ENCODE peak calls at places on chromosomes 5 and 9, in four cellular contexts. K, T, L and Y are unnamed samples. For H3K4me1, the result is how much of the 10 kb centered on the place peaks cover.

GRCh38 chr5:106314221-106314824 is 1356.4 kb downstream of the EFNA5 start:
- DNase-seq in K (no peak), T (no peak), L (no peak), Y (no peak)

GRCh38 chr5:100706796-100707195 is 171.6 kb downstream of the FAM174A start:
- DNase-seq in K (no peak), T (no peak), L (no peak), Y (no peak)

GRCh38 chr9:96605328-96605727 is 14.3 kb downstream of the CDC14B start:
- DNase-seq in K (no peak), T (no peak), L (no peak), Y (no peak)

GRCh38 chr5:172896465-172896864 is 62.4 kb downstream of the ERGIC1 start:
- DNase-seq in K (no peak), T (no peak), L (no peak), Y (no peak)

GRCh38 chr9:38692707-38693106 is 27.2 kb downstream of the FAM240B start:
- DNase-seq in K (no peak), T (no peak), L (no peak), Y (no peak)

GRCh38 chr9:79573697-79573976 is 1.9 kb downstream of the TLE4 start:
- DNase-seq in K (no peak), T (no peak), L (no peak), Y (no peak)

GRCh38 chr5:174110290-174110689 is 64.8 kb downstream of the NSG2 start:
- DNase-seq in K (no peak), T (no peak), L (no peak), Y (no peak)

GRCh38 chr9:34428325-34428958 is 29.9 kb downstream of the FAM219A start:
- DNase-seq in K (no peak), T (no peak), L (no peak), Y (no peak)

GRCh38 chr9:33350310-33350709 is 52.1 kb downstream of the AQP7 start:
- DNase-seq in K (no peak), T (no peak), L (no peak), Y (no peak)

GRCh38 chr5:133392448-133392847 is 219.9 kb downstream of the FSTL4 start:
- DNase-seq in K (no peak), T (no peak), L (no peak), Y (no peak)

GRCh38 chr5:174972291-174972690 is 247.9 kb downstream of the MSX2 start:
- DNase-seq in K (no peak), T (peak), L (no peak), Y (no peak)

GRCh38 chr5:37849641-37850040 is 9.8 kb upstream of the GDNF start:
- DNase-seq in K (no peak), T (no peak), L (no peak), Y (no peak)

GRCh38 chr5:135535820-135536801 is at the start of gene NEUROG1:
- DNase-seq in K (no peak), T (no peak), L (peak), Y (no peak)

GRCh38 chr5:180860273-180860886 is 696 bp downstream of the ZFP62 start:
- DNase-seq in K (no peak), T (no peak), L (peak), Y (no peak)

GRCh38 chr9:76512826-76513225 is 53.8 kb downstream of the GCNT1 start:
- DNase-seq in K (no peak), T (no peak), L (no peak), Y (no peak)

GRCh38 chr5:115068239-115069086 is 101.2 kb downstream of the TRIM36 start:
- DNase-seq in K (no peak), T (peak), L (no peak), Y (no peak)

GRCh38 chr5:133947431-133947841 is 21.0 kb downstream of the C5orf15 start:
- DNase-seq in K (no peak), T (no peak), L (no peak), Y (no peak)

GRCh38 chr5:167208911-167209310 is 1082.5 kb upstream of the WWC1 start:
- DNase-seq in K (no peak), T (no peak), L (no peak), Y (no peak)

GRCh38 chr5:148297695-148298094 is 14.5 kb upstream of the SPINK7 start:
- DNase-seq in K (no peak), T (no peak), L (no peak), Y (no peak)

GRCh38 chr5:148397968-148398595 is 14.3 kb downstream of the FBXO38 start:
- DNase-seq in K (no peak), T (peak), L (peak), Y (no peak)

GRCh38 chr9:134336924-134337323 is 10.7 kb downstream of the RXRA start:
- DNase-seq in K (no peak), T (no peak), L (no peak), Y (no peak)

GRCh38 chr9:134340475-134341186 is 14.4 kb downstream of the RXRA start:
- DNase-seq in K (peak), T (peak), L (no peak), Y (no peak)

GRCh38 chr9:134339183-134339806 is 13.0 kb downstream of the RXRA start:
- DNase-seq in K (no peak), T (no peak), L (no peak), Y (no peak)

GRCh38 chr9:134337469-134337868 is 11.2 kb downstream of the RXRA start:
- DNase-seq in K (no peak), T (no peak), L (no peak), Y (no peak)

DNA sequence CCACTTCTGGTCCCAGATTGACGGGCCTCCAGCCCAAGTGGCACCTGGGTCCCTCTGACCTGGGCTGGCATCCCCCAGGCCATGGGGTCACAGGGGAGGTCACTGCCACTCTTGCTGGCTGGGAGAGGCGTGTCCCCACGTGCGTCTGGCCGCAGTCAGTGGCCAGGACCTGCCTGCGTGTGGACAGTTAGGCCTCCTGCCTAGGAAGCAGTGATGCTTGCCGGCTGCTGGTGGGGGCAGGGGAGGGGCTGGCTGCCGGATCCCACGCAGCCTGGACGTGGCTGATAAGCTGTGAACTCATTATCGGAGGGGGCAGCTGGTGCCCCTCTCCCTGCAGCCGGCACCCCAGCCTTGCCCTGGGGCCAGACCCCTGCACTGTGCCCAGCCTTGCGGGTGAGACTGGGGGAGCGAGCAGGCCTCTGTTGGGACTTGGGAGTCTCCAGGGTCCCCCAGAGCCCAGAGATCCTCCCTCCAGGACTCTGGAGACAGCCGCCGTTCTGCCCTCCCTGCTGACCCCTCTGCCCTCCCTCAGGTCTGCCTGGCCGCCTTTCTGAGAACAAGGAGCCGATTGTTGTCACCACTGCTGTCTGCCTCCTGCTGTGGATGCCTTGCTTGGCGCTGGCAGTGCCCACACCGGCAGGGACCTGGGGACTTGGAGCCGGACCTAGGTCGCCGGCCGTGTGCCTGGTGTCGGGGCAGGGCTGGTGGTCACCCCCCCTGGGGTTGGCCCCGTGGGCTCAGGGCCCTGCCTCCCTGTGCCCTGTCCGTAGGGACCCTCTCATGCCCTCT is 12.3 kb downstream of the RXRA start:
- DNase-seq in K (no peak), T (no peak), L (no peak), Y (no peak)
- H3K27ac ChIP-seq in K (peak), T (peak), L (no peak), Y (no peak)

DNA sequence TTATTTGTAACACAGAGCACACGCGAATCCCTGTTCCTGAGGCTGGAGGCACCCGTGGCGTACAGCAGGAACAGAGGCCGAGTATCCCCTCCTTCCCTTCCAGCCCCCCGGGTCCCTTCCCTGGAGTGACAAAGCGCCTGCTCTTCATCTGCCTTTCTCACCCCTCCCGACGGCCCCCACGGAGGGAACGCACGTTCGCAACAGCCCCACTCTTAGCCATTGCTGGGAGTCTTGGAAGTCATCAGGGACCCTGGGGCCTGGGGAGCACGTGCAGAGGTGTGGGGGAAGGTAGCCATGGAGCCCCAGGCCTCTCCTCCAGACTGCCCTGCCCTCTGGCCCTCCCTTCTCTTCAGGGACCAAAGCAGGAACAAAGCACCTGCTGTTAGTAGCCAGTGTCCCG is 2.5 kb downstream of the AGPAT2 start:
- DNase-seq in K (no peak), T (no peak), L (no peak), Y (no peak)
- H3K4me1 ChIP-seq in K (under half), T (half or more), L (under half), Y (under half)

DNA sequence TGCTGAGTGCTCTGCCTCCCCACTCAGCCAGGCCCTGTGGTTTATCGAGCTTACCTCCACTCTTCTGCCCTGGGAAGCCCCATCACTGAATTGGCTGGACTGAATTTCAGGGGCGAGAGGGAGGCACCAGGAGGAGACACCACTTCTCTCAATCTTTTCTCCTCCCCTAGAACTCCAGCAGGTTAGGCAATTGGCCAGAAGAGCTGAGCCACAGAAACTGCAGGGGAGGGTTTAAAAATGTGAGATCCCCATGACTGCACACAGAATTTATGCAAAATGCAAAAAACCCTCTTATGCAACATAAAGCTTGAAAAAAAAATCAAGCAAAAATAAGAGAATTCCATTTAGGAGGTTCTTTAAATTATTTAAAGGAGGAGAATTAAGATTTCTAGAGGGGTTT is 29.9 kb downstream of the TUT7 start:
- DNase-seq in K (no peak), T (no peak), L (no peak), Y (no peak)
- H3K4me3 ChIP-seq in K (no peak), T (no peak), L (no peak), Y (no peak)

DNA sequence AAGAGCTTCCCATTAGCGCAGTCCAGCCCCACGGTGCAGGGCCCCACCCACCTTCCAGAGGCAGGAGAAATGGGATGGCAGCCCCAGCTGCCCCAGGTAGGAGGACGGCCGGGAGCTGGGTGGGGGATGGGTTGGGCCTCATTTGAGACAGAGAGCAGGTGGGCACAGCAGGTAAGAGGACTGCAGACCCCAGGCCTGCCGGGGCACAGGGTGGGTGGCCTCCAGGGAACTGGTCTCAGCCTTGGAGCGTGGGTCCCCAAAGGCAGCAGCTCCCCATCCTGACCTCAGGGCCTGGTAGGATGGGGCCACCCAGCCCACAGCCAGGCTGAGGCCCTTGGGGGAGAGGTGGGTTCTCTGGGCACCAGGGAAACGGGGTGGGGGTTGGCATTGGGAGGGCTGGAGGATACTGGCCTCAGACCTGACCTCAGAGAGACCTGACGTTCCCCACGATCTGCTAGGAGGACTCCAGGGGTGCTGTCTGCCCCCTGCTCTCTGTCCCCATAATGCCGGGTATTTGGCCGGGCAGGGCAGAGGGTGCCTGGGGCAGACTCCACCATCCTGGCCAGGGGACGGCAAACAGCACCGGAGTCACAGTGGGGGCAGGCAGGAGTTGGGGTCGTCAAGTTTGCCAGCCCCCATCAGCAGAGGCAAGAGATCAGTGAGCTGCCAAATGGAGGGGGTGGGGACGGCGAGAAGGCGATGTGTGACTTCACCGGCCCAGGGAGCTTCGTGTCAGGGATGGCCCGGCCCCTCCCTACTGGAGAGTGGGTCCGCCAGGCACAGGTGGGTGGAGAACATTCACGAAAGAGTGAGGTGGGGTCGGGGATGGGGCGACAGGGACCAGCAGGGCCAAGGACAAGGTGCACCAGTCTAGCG is 6.8 kb upstream of the QRFP start:
- DNase-seq in K (no peak), T (no peak), L (no peak), Y (no peak)
- H3K27ac ChIP-seq in K (no peak), T (no peak), L (no peak), Y (no peak)

GRCh38 chr5:140244525-140245025 is 58.3 kb downstream of the PFDN1 start:
- DNase-seq in K (peak), T (peak), L (peak), Y (peak)

GRCh38 chr5:140243855-140244254 is 59.0 kb downstream of the PFDN1 start:
- DNase-seq in K (no peak), T (no peak), L (no peak), Y (no peak)

GRCh38 chr5:140245926-140246325 is 57.0 kb downstream of the PFDN1 start:
- DNase-seq in K (no peak), T (no peak), L (no peak), Y (no peak)

GRCh38 chr5:140246378-140247122 is 56.4 kb downstream of the PFDN1 start:
- DNase-seq in K (peak), T (no peak), L (no peak), Y (no peak)

GRCh38 chr5:140245354-140245753 is 57.5 kb downstream of the PFDN1 start:
- DNase-seq in K (peak), T (no peak), L (no peak), Y (no peak)
- H3K4me1 ChIP-seq in K (under half), T (half or more), L (under half), Y (under half)